ENCODE peak calls at places on chromosomes 5 and 9, in nine cellular contexts. T is activated CD4-positive, alpha-beta T cell treated with anti-CD3 and anti-CD28 coated beads, Interleukin-2, amount 10 ng/mL, durations not matched to agents 7 days and 5 days; W is AML-193; S is neuronal stem cell; C is cardiac septum; U is A549; O is RPMI8226; K is transverse colon; Z is stimulated activated CD4-positive, alpha-beta T cell treated with anti-CD3 and anti-CD28 coated beads, Interleukin-2, amount 100 ng/mL, for 24 hours. A is an unnamed sample.
A peak's percentile ranks its signal among the peaks of the same experiment; 100 is the strongest.

GRCh38 chr5:17365756-17366155 is 132.3 kb upstream of the TAF11L2 start:
- DNase-seq in T (no peak), W (no peak), S (peak; percentile 9), C (no peak), U (peak; percentile 86), O (no peak), K (no peak), Z (no peak), A (no peak)

GRCh38 chr5:56170557-56170956 is 62.6 kb downstream of the ANKRD55 start:
- DNase-seq in T (no peak), W (no peak), S (no peak), C (no peak), U (no peak), O (no peak), K (no peak), Z (no peak), A (no peak)

GRCh38 chr5:150295172-150295611 is 5.6 kb upstream of the CAMK2A start:
- DNase-seq in T (no peak), W (no peak), S (no peak), C (peak; percentile 70), U (peak; percentile 44), O (peak; percentile 67), K (peak; percentile 48), Z (no peak), A (no peak)

GRCh38 chr5:111735829-111736228 is 21.2 kb downstream of the NREP start:
- DNase-seq in T (no peak), W (no peak), S (no peak), C (no peak), U (peak; percentile 20), O (no peak), K (peak; percentile 17), Z (peak; percentile 29), A (no peak)

GRCh38 chr9:19127881-19128719 is 808 bp upstream of the PLIN2 start:
- DNase-seq in T (peak; percentile 29), W (no peak), S (peak; percentile 38), C (no peak), U (peak; percentile 29), O (peak; percentile 27), K (peak; percentile 31), Z (peak; percentile 44), A (no peak)

GRCh38 chr5:36602711-36603321 is 3.6 kb upstream of the SLC1A3 start:
- DNase-seq in T (no peak), W (peak; percentile 28), S (no peak), C (no peak), U (peak; percentile 10), O (no peak), K (no peak), Z (no peak), A (no peak)

GRCh38 chr9:109319072-109319630 is 1.7 kb downstream of the EPB41L4B start:
- DNase-seq in T (no peak), W (no peak), S (peak; percentile 14), C (no peak), U (no peak), O (no peak), K (peak; percentile 54), Z (no peak), A (no peak)

GRCh38 chr5:176383248-176383905 is 5.0 kb downstream of the NOP16 start:
- DNase-seq in T (no peak), W (no peak), S (no peak), C (no peak), U (no peak), O (no peak), K (no peak), Z (no peak), A (no peak)

GRCh38 chr5:171479776-171480125 is 60.3 kb downstream of the FGF18 start:
- DNase-seq in T (no peak), W (no peak), S (no peak), C (no peak), U (no peak), O (no peak), K (no peak), Z (no peak), A (no peak)